ENCODE peak calls at places on chromosome 7, in four cellular contexts. V, T, W and Z are unnamed samples.

GRCh38 chr7:136687693-136688322 is 180.6 kb upstream of the CHRM2 start:
- DNase-seq in W (no peak), T (peak), V (no peak), Z (peak)

GRCh38 chr7:151306374-151306773 is 35.2 kb upstream of the NUB1 start:
- DNase-seq in V (no peak), W (no peak), T (no peak), Z (no peak)

GRCh38 chr7:48887500-48887899 is 36.8 kb upstream of the CDC14C start:
- DNase-seq in V (no peak), W (no peak), T (peak), Z (peak)

GRCh38 chr7:139775829-139776266 is 1.9 kb downstream of the HIPK2 start:
- DNase-seq in T (peak), V (no peak), W (no peak), Z (peak)

GRCh38 chr7:20402297-20403230 is 71.9 kb downstream of the ITGB8 start:
- DNase-seq in V (no peak), W (no peak), T (peak), Z (no peak)

GRCh38 chr7:97025983-97026704 is 1.5 kb upstream of the DLX5 start:
- DNase-seq in T (peak), W (no peak), V (no peak), Z (no peak)

GRCh38 chr7:504221-505081 is 15.2 kb downstream of the PDGFA start:
- DNase-seq in T (no peak), W (peak), V (peak), Z (no peak)

GRCh38 chr7:98993024-98993897 is 114.9 kb downstream of the TRRAP start:
- DNase-seq in V (no peak), W (no peak), T (peak), Z (no peak)

GRCh38 chr7:151662291-151662690 is 142.6 kb upstream of the RHEB start:
- DNase-seq in V (no peak), T (no peak), W (no peak), Z (no peak)

GRCh38 chr7:138738551-138739335 is 37.6 kb upstream of the SVOPL start:
- DNase-seq in V (peak), W (peak), T (peak), Z (peak)

GRCh38 chr7:95397381-95397780 is 1.2 kb upstream of the PON3 start:
- DNase-seq in W (no peak), T (peak), V (no peak), Z (no peak)

GRCh38 chr7:148084138-148084537 is 506.4 kb upstream of the C7orf33 start:
- DNase-seq in V (peak), T (peak), W (peak), Z (peak)

GRCh38 chr7:73931502-73931901 is 70.5 kb downstream of the TMEM270 start:
- DNase-seq in V (no peak), W (no peak), T (no peak), Z (no peak)

GRCh38 chr7:30652132-30652531 is 30.1 kb downstream of the CRHR2 start:
- DNase-seq in W (no peak), V (peak), T (no peak), Z (no peak)

GRCh38 chr7:31061185-31061584 is 9.1 kb downstream of the ADCYAP1R1 start:
- DNase-seq in W (no peak), V (no peak), T (no peak), Z (no peak)

GRCh38 chr7:139696547-139696946 is 81.3 kb downstream of the HIPK2 start:
- DNase-seq in V (no peak), T (no peak), W (no peak), Z (no peak)

GRCh38 chr7:77254915-77255314 is 55.3 kb upstream of the FGL2 start:
- DNase-seq in T (no peak), W (no peak), V (no peak), Z (no peak)

GRCh38 chr7:151402029-151402835 is 7.6 kb downstream of the WDR86 start:
- DNase-seq in W (no peak), T (no peak), V (no peak), Z (peak)

GRCh38 chr7:124059375-124059774 is 26.5 kb upstream of the TMEM229A start:
- DNase-seq in W (no peak), T (no peak), V (no peak), Z (no peak)

GRCh38 chr7:90825779-90826178 is 229.7 kb downstream of the CDK14 start:
- DNase-seq in W (no peak), V (no peak), T (peak), Z (no peak)

GRCh38 chr7:14635955-14636354 is 266.6 kb downstream of the DGKB start:
- DNase-seq in T (no peak), V (no peak), W (no peak), Z (no peak)

GRCh38 chr7:69285856-69286255 is 312.4 kb upstream of the AUTS2 start:
- DNase-seq in T (no peak), W (no peak), V (no peak), Z (no peak)

GRCh38 chr7:102933763-102934162 is 21.0 kb downstream of the LRRC17 start:
- DNase-seq in T (peak), V (no peak), W (peak), Z (peak)

GRCh38 chr7:16416289-16417282 is 4.8 kb downstream of the CRPPA start:
- DNase-seq in V (no peak), T (peak), W (no peak), Z (peak)

GRCh38 chr7:55552320-55553086 is 19.8 kb downstream of the VOPP1 start:
- DNase-seq in W (peak), V (no peak), T (peak), Z (peak)

GRCh38 chr7:40986351-40986873 is 716.5 kb downstream of the INHBA start:
- DNase-seq in W (no peak), V (no peak), T (peak), Z (peak)

GRCh38 chr7:26187380-26188290 is 12.9 kb downstream of the HNRNPA2B1 start:
- DNase-seq in V (no peak), T (no peak), W (no peak), Z (no peak)

GRCh38 chr7:143415696-143416095 is 7.0 kb upstream of the EPHA1 start:
- DNase-seq in V (no peak), T (no peak), W (no peak), Z (peak)

GRCh38 chr7:143269254-143269653 is 6.0 kb downstream of the GSTK1 start:
- DNase-seq in V (no peak), W (peak), T (no peak), Z (no peak)

GRCh38 chr7:138864667-138865066 is 66.7 kb upstream of the ATP6V0A4 start:
- DNase-seq in V (no peak), T (peak), W (no peak), Z (peak)

GRCh38 chr7:47379629-47380324 is 202.1 kb downstream of the TNS3 start:
- DNase-seq in W (peak), V (peak), T (peak), Z (peak)
- H3K4me3 ChIP-seq in W (no peak), V (peak), T (peak), Z (peak)

GRCh38 chr7:159028456-159029401 is 115.9 kb downstream of the VIPR2 start:
- DNase-seq in V (no peak), T (no peak), W (no peak), Z (no peak)

GRCh38 chr7:159027803-159028455 is 116.7 kb downstream of the VIPR2 start:
- DNase-seq in V (peak), T (no peak), W (peak), Z (peak)

GRCh38 chr7:159025161-159025779 is 119.4 kb downstream of the VIPR2 start:
- DNase-seq in V (peak), T (no peak), W (no peak), Z (no peak)

GRCh38 chr7:159026271-159027047 is 118.2 kb downstream of the VIPR2 start:
- DNase-seq in T (peak), W (no peak), V (peak), Z (no peak)

DNA sequence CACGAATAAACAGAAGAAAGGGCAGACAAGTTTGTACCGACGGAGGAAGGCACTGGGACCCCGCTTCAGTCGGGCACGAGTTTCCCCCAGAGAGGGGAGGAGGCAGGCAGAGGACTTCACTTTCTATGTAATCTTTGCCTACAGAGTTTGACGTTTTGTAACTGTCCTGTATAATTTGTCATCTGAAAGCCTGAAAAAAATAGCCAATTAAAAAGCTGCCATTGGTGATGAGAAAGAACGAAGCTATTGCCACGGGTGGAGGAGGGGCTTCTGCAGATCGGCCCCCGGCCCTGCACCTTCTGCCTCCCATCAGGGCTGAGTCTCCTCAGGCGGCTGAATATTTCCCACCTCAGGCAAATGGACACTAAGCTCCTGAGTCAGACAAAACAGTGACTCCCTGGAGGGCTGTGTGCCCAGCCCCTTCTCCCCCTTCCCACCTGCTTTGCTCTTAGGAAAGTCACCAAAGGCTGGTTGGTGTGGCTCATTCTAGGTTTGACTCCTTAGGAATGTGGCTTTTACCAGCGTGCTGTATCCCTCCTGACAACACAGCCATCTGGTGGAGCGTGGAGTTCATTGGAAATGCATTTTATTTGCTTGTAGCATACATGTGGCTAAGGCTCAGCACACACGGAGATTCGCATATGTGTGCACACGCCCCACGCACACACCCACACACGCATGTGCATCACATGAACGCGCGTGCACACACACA is 117.4 kb downstream of the VIPR2 start:
- DNase-seq in V (no peak), W (no peak), T (peak), Z (no peak)
- TF ChIP-seq CTCF in V (no peak), W (no peak), T (no peak), Z (no peak)

GRCh38 chr7:44769381-44770209 is 20.9 kb downstream of the ZMIZ2 start:
- DNase-seq in W (peak), T (peak), V (no peak), Z (no peak)
- H3K4me3 ChIP-seq in W (no peak), T (no peak), V (no peak), Z (no peak)

GRCh38 chr7:149752646-149753045 is 20.7 kb downstream of the ZNF467 start:
- DNase-seq in V (no peak), W (no peak), T (no peak), Z (no peak)

GRCh38 chr7:149750122-149750845 is 23.1 kb downstream of the ZNF467 start:
- DNase-seq in V (no peak), T (no peak), W (no peak), Z (no peak)

GRCh38 chr7:149751058-149751775 is 22.2 kb downstream of the ZNF467 start:
- DNase-seq in W (no peak), T (no peak), V (no peak), Z (no peak)

GRCh38 chr7:149748223-149748874 is 25.0 kb downstream of the ZNF467 start:
- DNase-seq in V (no peak), W (no peak), T (no peak), Z (no peak)

GRCh38 chr7:149753370-149754233 is 19.8 kb downstream of the ZNF467 start:
- DNase-seq in W (no peak), T (peak), V (no peak), Z (peak)
- TF ChIP-seq CTCF in W (no peak), T (peak), V (peak), Z (peak)

GRCh38 chr7:80870806-80871205 is 48.0 kb downstream of the SEMA3C start:
- DNase-seq in V (no peak), T (no peak), W (no peak), Z (no peak)
- H3K4me3 ChIP-seq in V (no peak), T (no peak), W (no peak), Z (no peak)

GRCh38 chr7:83036130-83036529 is 126.6 kb downstream of the PCLO start:
- DNase-seq in T (no peak), W (no peak), V (no peak), Z (no peak)
- TF ChIP-seq CTCF in T (no peak), W (no peak), V (no peak), Z (no peak)

GRCh38 chr7:19143930-19144574 is 1.2 kb downstream of the FERD3L start:
- DNase-seq in T (no peak), W (no peak), V (no peak), Z (no peak)
- H3K4me3 ChIP-seq in T (peak), W (no peak), V (peak), Z (no peak)